ENCODE peak calls at places on chromosome 4, in eight cellular contexts. One of them, this sample, is unnamed. For H3K36me3, the result is how much of the 10 kb centered on the place peaks cover.

GRCh38 chr4:127045872-127046271 is 586.9 kb upstream of the INTU start:
- DNase-seq in fibroblast of lung: no peak
- DNase-seq in brain microvascular endothelial cell: no peak
- DNase-seq in CD4-positive, alpha-beta memory T cell: no peak
- DNase-seq in lower lobe of right lung: no peak
- DNase-seq in left ventricle myocardium inferior: no peak
- DNase-seq in endodermal cell: no peak
- DNase-seq in stomach: no peak
- DNase-seq in this sample: no peak

GRCh38 chr4:31246856-31247255 is 526.7 kb downstream of the PCDH7 start:
- DNase-seq in fibroblast of lung: peak
- DNase-seq in brain microvascular endothelial cell: peak
- DNase-seq in CD4-positive, alpha-beta memory T cell: no peak
- DNase-seq in lower lobe of right lung: no peak
- DNase-seq in left ventricle myocardium inferior: no peak
- DNase-seq in endodermal cell: no peak
- DNase-seq in stomach: no peak
- DNase-seq in this sample: no peak

GRCh38 chr4:13985824-13986223 is 358.3 kb upstream of the BOD1L1 start:
- DNase-seq in fibroblast of lung: peak
- DNase-seq in brain microvascular endothelial cell: no peak
- DNase-seq in CD4-positive, alpha-beta memory T cell: no peak
- DNase-seq in lower lobe of right lung: no peak
- DNase-seq in left ventricle myocardium inferior: no peak
- DNase-seq in endodermal cell: no peak
- DNase-seq in stomach: no peak
- DNase-seq in this sample: no peak

GRCh38 chr4:80312124-80312523 is 23.4 kb upstream of the CFAP299 start:
- DNase-seq in fibroblast of lung: no peak
- DNase-seq in brain microvascular endothelial cell: no peak
- DNase-seq in CD4-positive, alpha-beta memory T cell: no peak
- DNase-seq in lower lobe of right lung: no peak
- DNase-seq in left ventricle myocardium inferior: no peak
- DNase-seq in endodermal cell: no peak
- DNase-seq in stomach: no peak
- DNase-seq in this sample: no peak

GRCh38 chr4:95838192-95838591 is 1.7 kb upstream of the PDHA2 start:
- DNase-seq in fibroblast of lung: no peak
- DNase-seq in brain microvascular endothelial cell: no peak
- DNase-seq in CD4-positive, alpha-beta memory T cell: no peak
- DNase-seq in lower lobe of right lung: no peak
- DNase-seq in left ventricle myocardium inferior: peak
- DNase-seq in endodermal cell: peak
- DNase-seq in stomach: no peak
- DNase-seq in this sample: no peak

GRCh38 chr4:41060352-41061318 is 153.7 kb downstream of the APBB2 start:
- DNase-seq in fibroblast of lung: no peak
- DNase-seq in brain microvascular endothelial cell: no peak
- DNase-seq in CD4-positive, alpha-beta memory T cell: no peak
- DNase-seq in lower lobe of right lung: no peak
- DNase-seq in left ventricle myocardium inferior: no peak
- DNase-seq in endodermal cell: no peak
- DNase-seq in stomach: no peak
- DNase-seq in this sample: no peak

GRCh38 chr4:39255916-39256315 is 73.6 kb downstream of the WDR19 start:
- DNase-seq in fibroblast of lung: peak
- DNase-seq in brain microvascular endothelial cell: no peak
- DNase-seq in CD4-positive, alpha-beta memory T cell: no peak
- DNase-seq in lower lobe of right lung: no peak
- DNase-seq in left ventricle myocardium inferior: no peak
- DNase-seq in endodermal cell: no peak
- DNase-seq in stomach: no peak
- DNase-seq in this sample: no peak

GRCh38 chr4:98290511-98290910 is 29.3 kb downstream of the RAP1GDS1 start:
- DNase-seq in fibroblast of lung: peak
- DNase-seq in brain microvascular endothelial cell: peak
- DNase-seq in CD4-positive, alpha-beta memory T cell: no peak
- DNase-seq in lower lobe of right lung: no peak
- DNase-seq in left ventricle myocardium inferior: no peak
- DNase-seq in endodermal cell: no peak
- DNase-seq in stomach: no peak
- DNase-seq in this sample: no peak

GRCh38 chr4:168589154-168589553 is 92.3 kb downstream of the PALLD start:
- DNase-seq in fibroblast of lung: peak
- DNase-seq in brain microvascular endothelial cell: peak
- DNase-seq in CD4-positive, alpha-beta memory T cell: no peak
- DNase-seq in lower lobe of right lung: no peak
- DNase-seq in left ventricle myocardium inferior: no peak
- DNase-seq in endodermal cell: no peak
- DNase-seq in stomach: no peak
- DNase-seq in this sample: peak

GRCh38 chr4:189845145-189845846 is 95.4 kb upstream of the FRG1 start:
- DNase-seq in fibroblast of lung: peak
- DNase-seq in brain microvascular endothelial cell: no peak
- DNase-seq in CD4-positive, alpha-beta memory T cell: no peak
- DNase-seq in lower lobe of right lung: no peak
- DNase-seq in left ventricle myocardium inferior: no peak
- DNase-seq in endodermal cell: no peak
- DNase-seq in stomach: no peak
- DNase-seq in this sample: no peak

GRCh38 chr4:128942547-128942946 is 133.0 kb downstream of the JADE1 start:
- DNase-seq in fibroblast of lung: peak
- DNase-seq in brain microvascular endothelial cell: no peak
- DNase-seq in CD4-positive, alpha-beta memory T cell: no peak
- DNase-seq in lower lobe of right lung: no peak
- DNase-seq in left ventricle myocardium inferior: no peak
- DNase-seq in endodermal cell: no peak
- DNase-seq in stomach: no peak
- DNase-seq in this sample: no peak

GRCh38 chr4:28427306-28428085 is 1566.9 kb downstream of the STIM2 start:
- DNase-seq in fibroblast of lung: no peak
- DNase-seq in brain microvascular endothelial cell: no peak
- DNase-seq in CD4-positive, alpha-beta memory T cell: no peak
- DNase-seq in lower lobe of right lung: no peak
- DNase-seq in left ventricle myocardium inferior: no peak
- DNase-seq in endodermal cell: no peak
- DNase-seq in stomach: no peak
- DNase-seq in this sample: no peak

GRCh38 chr4:122832732-122833131 is 6.1 kb downstream of the FGF2 start:
- DNase-seq in fibroblast of lung: peak
- DNase-seq in brain microvascular endothelial cell: no peak
- DNase-seq in CD4-positive, alpha-beta memory T cell: no peak
- DNase-seq in lower lobe of right lung: no peak
- DNase-seq in left ventricle myocardium inferior: no peak
- DNase-seq in endodermal cell: no peak
- DNase-seq in stomach: no peak
- DNase-seq in this sample: no peak

GRCh38 chr4:113160548-113160947 is 111.1 kb downstream of the ANK2 start:
- DNase-seq in fibroblast of lung: no peak
- DNase-seq in brain microvascular endothelial cell: no peak
- DNase-seq in CD4-positive, alpha-beta memory T cell: no peak
- DNase-seq in lower lobe of right lung: no peak
- DNase-seq in left ventricle myocardium inferior: no peak
- DNase-seq in endodermal cell: no peak
- DNase-seq in stomach: no peak
- DNase-seq in this sample: no peak

DNA sequence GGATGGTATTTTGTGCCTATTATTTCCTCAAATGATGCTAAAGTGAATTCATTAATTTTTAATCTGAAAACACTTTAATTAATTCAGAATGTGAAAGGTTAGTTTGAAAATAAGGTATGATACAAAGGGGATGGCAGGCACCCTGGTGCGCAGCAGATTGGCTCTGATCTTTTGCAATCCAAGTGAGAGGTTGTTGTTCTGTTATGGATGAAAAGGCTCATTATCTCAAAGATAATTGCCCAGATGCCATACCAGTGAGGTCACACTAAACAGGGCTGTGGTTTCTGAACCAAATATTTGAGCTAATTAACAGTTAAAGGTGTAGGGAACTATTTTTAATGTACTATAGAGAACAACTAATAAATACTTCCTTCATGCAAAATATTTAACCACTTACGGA is 504.9 kb downstream of the RAPGEF2 start:
- DNase-seq in fibroblast of lung: peak
- DNase-seq in brain microvascular endothelial cell: no peak
- DNase-seq in CD4-positive, alpha-beta memory T cell: no peak
- DNase-seq in lower lobe of right lung: no peak
- DNase-seq in left ventricle myocardium inferior: no peak
- DNase-seq in endodermal cell: no peak
- DNase-seq in stomach: no peak
- DNase-seq in this sample: no peak
- H3K4me3 ChIP-seq in fibroblast of lung: no peak
- H3K4me3 ChIP-seq in brain microvascular endothelial cell: no peak
- H3K4me3 ChIP-seq in CD4-positive, alpha-beta memory T cell: no peak
- H3K4me3 ChIP-seq in lower lobe of right lung: no peak
- H3K4me3 ChIP-seq in left ventricle myocardium inferior: no peak
- H3K4me3 ChIP-seq in endodermal cell: peak
- H3K4me3 ChIP-seq in stomach: no peak
- H3K4me3 ChIP-seq in this sample: no peak

DNA sequence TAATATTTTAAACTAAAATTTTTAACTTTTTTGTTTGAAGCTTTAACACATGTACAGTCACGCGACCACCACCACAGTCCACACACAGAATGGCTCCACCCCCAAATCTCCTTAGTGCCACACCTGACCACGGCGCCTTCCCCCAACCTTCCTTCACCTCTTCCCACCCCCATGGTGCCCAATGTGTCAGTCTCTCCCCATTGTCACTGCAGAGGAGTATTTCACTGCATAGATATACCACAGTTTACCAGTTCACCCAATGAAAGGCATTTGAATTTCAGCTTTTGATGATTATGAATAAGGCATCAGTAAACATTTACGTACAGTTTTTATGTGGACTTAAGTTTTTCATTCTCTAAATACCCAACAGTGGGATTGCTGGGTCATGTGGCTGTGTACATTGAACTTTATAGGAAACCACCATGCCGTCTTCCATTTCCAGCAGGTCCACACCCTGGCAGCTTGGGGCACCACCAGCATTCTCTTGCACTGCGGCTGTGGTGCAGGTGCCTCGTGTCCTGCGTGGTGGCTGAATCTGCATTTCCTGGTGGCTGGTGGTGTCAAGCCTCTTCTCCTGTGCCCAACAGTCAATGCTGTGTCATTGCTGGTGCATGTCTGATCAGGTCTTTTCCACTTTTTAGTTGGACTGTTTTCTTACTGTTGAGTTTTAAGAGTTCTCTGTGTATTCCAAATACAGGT is 49.0 kb downstream of the CPLX1 start:
- DNase-seq in fibroblast of lung: no peak
- DNase-seq in brain microvascular endothelial cell: no peak
- DNase-seq in CD4-positive, alpha-beta memory T cell: no peak
- DNase-seq in lower lobe of right lung: peak
- DNase-seq in left ventricle myocardium inferior: no peak
- DNase-seq in endodermal cell: no peak
- DNase-seq in stomach: no peak
- DNase-seq in this sample: no peak
- H3K36me3 ChIP-seq in fibroblast of lung: under half
- H3K36me3 ChIP-seq in brain microvascular endothelial cell: half or more
- H3K36me3 ChIP-seq in CD4-positive, alpha-beta memory T cell: under half
- H3K36me3 ChIP-seq in lower lobe of right lung: half or more
- H3K36me3 ChIP-seq in left ventricle myocardium inferior: under half
- H3K36me3 ChIP-seq in endodermal cell: half or more
- H3K36me3 ChIP-seq in stomach: half or more
- H3K36me3 ChIP-seq in this sample: under half

DNA sequence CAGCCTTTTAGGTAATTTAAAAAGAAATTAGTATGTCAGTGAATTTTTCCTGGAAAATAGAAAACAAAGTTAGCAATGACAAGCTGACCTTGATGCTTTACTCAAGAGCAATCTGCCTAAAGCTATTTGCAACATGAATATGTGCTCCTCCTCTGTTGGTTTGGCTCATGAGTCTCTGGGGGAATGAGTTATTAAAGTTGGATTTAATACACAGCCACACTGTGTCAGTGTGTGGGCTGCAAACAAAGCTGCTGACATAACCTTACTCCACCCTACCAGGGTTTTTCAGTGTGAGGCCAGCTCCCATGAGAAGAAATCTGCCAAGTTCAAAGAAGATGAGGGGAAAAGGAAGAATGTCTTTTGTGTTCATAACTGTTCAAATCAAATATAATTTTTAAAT is 280.5 kb downstream of the TLL1 start:
- DNase-seq in fibroblast of lung: peak
- DNase-seq in brain microvascular endothelial cell: peak
- DNase-seq in CD4-positive, alpha-beta memory T cell: no peak
- DNase-seq in lower lobe of right lung: no peak
- DNase-seq in left ventricle myocardium inferior: no peak
- DNase-seq in endodermal cell: no peak
- DNase-seq in stomach: no peak
- DNase-seq in this sample: no peak
- H3K4me3 ChIP-seq in fibroblast of lung: no peak
- H3K4me3 ChIP-seq in brain microvascular endothelial cell: no peak
- H3K4me3 ChIP-seq in CD4-positive, alpha-beta memory T cell: no peak
- H3K4me3 ChIP-seq in lower lobe of right lung: no peak
- H3K4me3 ChIP-seq in left ventricle myocardium inferior: no peak
- H3K4me3 ChIP-seq in endodermal cell: no peak
- H3K4me3 ChIP-seq in stomach: no peak
- H3K4me3 ChIP-seq in this sample: no peak

DNA sequence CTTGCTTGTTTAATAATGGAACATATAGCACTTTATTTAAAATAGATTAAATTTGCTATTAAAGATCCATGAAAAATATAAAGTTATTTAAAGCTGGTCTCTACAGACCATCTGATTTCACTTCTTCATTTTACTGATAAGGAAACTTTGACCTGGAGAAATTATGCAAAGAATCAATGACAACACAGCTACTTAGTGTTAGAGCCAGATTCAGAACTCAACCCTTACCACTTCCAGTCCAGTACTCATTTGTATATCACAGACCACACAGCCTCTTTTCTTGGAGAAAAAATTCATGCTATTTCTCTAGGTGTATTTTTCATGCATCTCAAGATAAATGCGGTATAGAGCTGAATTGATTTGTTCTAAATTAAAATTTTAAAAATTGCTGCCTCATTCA is 34.0 kb downstream of the WDFY3 start:
- DNase-seq in fibroblast of lung: no peak
- DNase-seq in brain microvascular endothelial cell: no peak
- DNase-seq in CD4-positive, alpha-beta memory T cell: no peak
- DNase-seq in lower lobe of right lung: no peak
- DNase-seq in left ventricle myocardium inferior: no peak
- DNase-seq in endodermal cell: no peak
- DNase-seq in stomach: no peak
- DNase-seq in this sample: no peak
- H3K36me3 ChIP-seq in fibroblast of lung: under half
- H3K36me3 ChIP-seq in brain microvascular endothelial cell: under half
- H3K36me3 ChIP-seq in CD4-positive, alpha-beta memory T cell: under half
- H3K36me3 ChIP-seq in lower lobe of right lung: under half
- H3K36me3 ChIP-seq in left ventricle myocardium inferior: under half
- H3K36me3 ChIP-seq in endodermal cell: under half
- H3K36me3 ChIP-seq in stomach: under half
- H3K36me3 ChIP-seq in this sample: under half

DNA sequence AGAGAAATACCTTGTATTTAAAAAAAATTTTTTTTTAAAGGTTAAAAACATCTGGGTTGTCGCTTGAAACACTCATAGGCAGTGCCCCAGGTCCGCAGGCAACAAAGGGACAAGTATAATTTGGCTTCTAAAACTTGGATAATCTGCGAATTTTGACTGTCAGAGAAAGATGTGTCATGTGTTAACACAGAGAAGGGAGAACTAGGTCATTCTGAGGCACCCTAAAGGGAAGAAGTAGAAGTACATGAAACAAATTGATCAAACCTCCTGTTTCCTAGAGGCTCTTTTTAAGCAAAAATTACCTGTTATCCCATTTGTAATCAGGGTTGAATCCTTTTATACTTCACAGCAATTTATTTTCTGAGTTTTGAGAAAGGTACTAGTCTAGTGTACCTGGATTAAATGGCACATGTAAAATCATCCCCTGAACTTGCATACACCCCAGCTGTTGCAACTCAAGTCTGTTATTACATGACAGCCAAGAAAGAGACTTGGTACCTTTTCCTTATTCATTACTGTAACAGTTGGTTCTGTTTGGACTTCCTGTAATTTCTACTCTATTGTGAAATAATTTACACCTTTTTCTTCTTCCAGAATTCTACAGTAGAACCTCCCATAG is 1.7 kb downstream of the SRD5A3 start:
- DNase-seq in fibroblast of lung: no peak
- DNase-seq in brain microvascular endothelial cell: no peak
- DNase-seq in CD4-positive, alpha-beta memory T cell: no peak
- DNase-seq in lower lobe of right lung: no peak
- DNase-seq in left ventricle myocardium inferior: no peak
- DNase-seq in endodermal cell: no peak
- DNase-seq in stomach: no peak
- DNase-seq in this sample: no peak
- H3K4me3 ChIP-seq in fibroblast of lung: no peak
- H3K4me3 ChIP-seq in brain microvascular endothelial cell: no peak
- H3K4me3 ChIP-seq in CD4-positive, alpha-beta memory T cell: no peak
- H3K4me3 ChIP-seq in lower lobe of right lung: no peak
- H3K4me3 ChIP-seq in left ventricle myocardium inferior: no peak
- H3K4me3 ChIP-seq in endodermal cell: no peak
- H3K4me3 ChIP-seq in stomach: no peak
- H3K4me3 ChIP-seq in this sample: no peak

This sample was measured in colonic mucosa.